ENCODE peak calls at places on chromosomes 11 and 22, in four cellular contexts. I is K562, U is SK-N-SH, Q is HCT116. S is an unnamed sample.

GRCh38 chr22:43288807-43289417 is 54.3 kb downstream of the SCUBE1 start:
- DNase-seq in I (no peak), U (no peak), Q (no peak), S (no peak)

GRCh38 chr11:64275031-64275800 is 9.2 kb downstream of the BAD start:
- DNase-seq in I (no peak), U (no peak), Q (no peak), S (no peak)

GRCh38 chr11:97290444-97291041 is 900.7 kb downstream of the JRKL start:
- DNase-seq in I (no peak), U (no peak), Q (no peak), S (no peak)

GRCh38 chr22:39171623-39172264 is 19.3 kb upstream of the CBX7 start:
- DNase-seq in I (no peak), U (no peak), Q (no peak), S (peak; percentile 66)

GRCh38 chr11:77503006-77503405 is 29.1 kb upstream of the PAK1 start:
- DNase-seq in I (peak; percentile 30), U (peak; percentile 54), Q (no peak), S (no peak)

GRCh38 chr11:15911377-15912044 is 444.8 kb downstream of the SOX6 start:
- DNase-seq in I (no peak), U (no peak), Q (no peak), S (no peak)

GRCh38 chr11:105799728-105800462 is 190.0 kb downstream of the GRIA4 start:
- DNase-seq in I (no peak), U (no peak), Q (no peak), S (no peak)

GRCh38 chr11:468036-468435 is 18.0 kb downstream of the PTDSS2 start:
- DNase-seq in I (no peak), U (peak; percentile 7), Q (no peak), S (no peak)

GRCh38 chr22:21796863-21797262 is 61.3 kb upstream of the YPEL1 start:
- DNase-seq in I (no peak), U (no peak), Q (no peak), S (peak; percentile 10)

GRCh38 chr11:100908746-100909145 is 220.9 kb downstream of the PGR start:
- DNase-seq in I (no peak), U (no peak), Q (no peak), S (no peak)

GRCh38 chr11:60939828-60940227 is 12.1 kb downstream of the SLC15A3 start:
- DNase-seq in I (no peak), U (no peak), Q (no peak), S (no peak)

GRCh38 chr11:68692115-68692514 is 7.8 kb downstream of the GAL start:
- DNase-seq in I (no peak), U (no peak), Q (no peak), S (no peak)

GRCh38 chr22:48628891-48629559 is 1198.6 kb downstream of the BRD1 start:
- DNase-seq in I (no peak), U (no peak), Q (no peak), S (no peak)

GRCh38 chr11:3841426-3842304 is 906 bp upstream of the RHOG start:
- DNase-seq in I (peak; percentile 94), U (peak; percentile 87), Q (peak; percentile 68), S (peak; percentile 88)

DNA sequence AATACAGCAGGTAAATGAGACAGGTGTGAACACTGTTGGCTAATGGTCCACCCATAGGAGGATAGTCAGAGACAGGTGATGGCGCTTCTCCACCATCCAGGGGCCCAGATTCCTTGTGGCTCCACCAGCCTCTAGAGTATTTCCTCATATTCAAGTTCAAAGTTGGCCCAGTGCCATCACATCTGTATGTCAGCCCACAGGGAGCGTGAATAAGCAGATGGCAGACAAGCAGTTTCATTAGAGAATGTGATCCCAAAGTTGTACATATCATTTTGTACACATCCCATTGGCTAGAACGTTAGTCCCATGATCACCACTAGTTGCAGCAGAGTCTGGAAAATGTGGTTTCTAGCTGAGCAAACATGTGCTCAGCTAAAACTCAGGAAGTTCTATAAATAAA is 11.0 kb upstream of the CWF19L2 start:
- DNase-seq in I (peak; percentile 41), U (peak; percentile 18), Q (no peak), S (no peak)
- TF ChIP-seq POLR2AphosphoS5 in I (no peak), U (no peak), Q (no peak), S (no peak)

GRCh38 chr22:27509132-27509920 is 292.2 kb downstream of the MN1 start:
- DNase-seq in I (no peak), U (no peak), Q (no peak), S (no peak)

GRCh38 chr22:27512283-27512761 is 289.2 kb downstream of the MN1 start:
- DNase-seq in I (no peak), U (no peak), Q (no peak), S (no peak)

GRCh38 chr22:27507935-27508504 is 293.5 kb downstream of the MN1 start:
- DNase-seq in I (no peak), U (no peak), Q (no peak), S (no peak)

GRCh38 chr22:27507066-27507715 is 294.4 kb downstream of the MN1 start:
- DNase-seq in I (no peak), U (no peak), Q (no peak), S (no peak)

DNA sequence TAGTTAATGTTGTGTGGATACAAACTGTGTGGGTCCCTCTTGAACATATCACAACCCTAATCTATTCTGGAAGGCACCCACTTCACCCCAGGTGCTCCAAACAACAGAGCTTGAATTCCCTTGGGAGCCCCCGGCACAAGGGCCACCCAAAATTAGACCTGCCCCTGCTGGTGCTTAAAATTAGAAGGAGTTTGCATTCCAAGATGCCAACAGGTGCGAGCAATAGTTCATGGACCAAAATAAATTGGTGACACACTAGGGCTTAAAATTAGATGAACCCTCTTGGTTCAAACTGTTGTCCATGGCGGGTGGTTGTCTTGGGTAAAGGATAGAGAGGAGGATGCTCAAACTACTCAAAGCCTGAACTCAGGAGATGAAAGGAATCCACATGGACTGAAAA is 291.5 kb downstream of the MN1 start:
- DNase-seq in I (no peak), U (no peak), Q (no peak), S (no peak)
- H2AFZ ChIP-seq in I (no peak overlapping the region), U (no peak overlapping the region), Q (no peak overlapping the region), S (no peak overlapping the region)

GRCh38 chr11:7531011-7531410 is 17.2 kb downstream of the PPFIBP2 start:
- DNase-seq in I (no peak), U (no peak), Q (no peak), S (no peak)
- TF ChIP-seq CTCF in I (no peak), U (no peak), Q (no peak), S (no peak)

GRCh38 chr11:109423860-109424190 is 1.8 kb downstream of the C11orf87 start:
- DNase-seq in I (no peak), U (peak; percentile 15), Q (no peak), S (peak; percentile 9)

GRCh38 chr11:109423114-109423859 is 1.3 kb downstream of the C11orf87 start:
- DNase-seq in I (no peak), U (peak; percentile 70), Q (no peak), S (peak; percentile 52)

GRCh38 chr11:109426442-109426841 is 4.5 kb downstream of the C11orf87 start:
- DNase-seq in I (no peak), U (peak; percentile 11), Q (no peak), S (peak; percentile 28)

GRCh38 chr11:109425554-109425953 is 3.6 kb downstream of the C11orf87 start:
- DNase-seq in I (no peak), U (peak; percentile 29), Q (no peak), S (no peak)

GRCh38 chr11:109424893-109425292 is 2.9 kb downstream of the C11orf87 start:
- DNase-seq in I (peak; percentile 47), U (no peak), Q (no peak), S (peak; percentile 91)
- TF ChIP-seq POLR2AphosphoS5 in I (no peak), U (no peak), Q (no peak), S (no peak)

DNA sequence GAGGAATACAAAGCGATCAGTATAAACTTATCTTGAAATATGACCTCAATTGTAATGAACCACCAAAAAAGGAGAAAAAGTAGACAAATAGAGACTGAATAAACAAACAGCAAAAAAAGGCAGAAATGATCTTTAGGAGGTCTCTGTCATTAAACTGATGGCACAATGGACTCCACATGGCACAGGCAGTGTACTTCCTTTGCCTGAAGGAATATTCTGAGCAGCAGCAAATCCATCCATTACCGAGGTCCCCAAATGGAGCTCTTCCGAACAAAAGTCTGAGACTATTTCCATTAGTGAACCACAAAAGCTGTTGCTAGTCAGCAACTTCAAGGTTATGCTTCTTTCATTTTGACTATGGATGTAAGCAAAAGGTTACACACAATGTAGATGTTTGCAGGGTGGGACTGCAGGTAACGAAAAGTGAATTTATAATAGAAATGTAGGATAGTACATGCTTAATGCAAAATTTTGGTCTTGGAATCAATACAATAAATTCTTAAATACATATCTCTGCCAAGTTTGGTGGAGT is 14.5 kb downstream of the NARS2 start:
- DNase-seq in I (no peak), U (peak; percentile 38), Q (no peak), S (no peak)
- H2AFZ ChIP-seq in I (no peak overlapping the region), U (no peak overlapping the region), Q (no peak overlapping the region), S (no peak overlapping the region)

GRCh38 chr22:18091916-18092526 is 14.2 kb downstream of the PEX26 start:
- DNase-seq in I (no peak), U (no peak), Q (no peak), S (no peak)
- TF ChIP-seq CTCF in I (no peak), U (no peak), Q (no peak), S (no peak)

GRCh38 chr11:93350835-93351234 is 20.3 kb downstream of the DEUP1 start:
- DNase-seq in I (no peak), U (no peak), Q (no peak), S (no peak)

GRCh38 chr11:93344855-93345333 is 14.4 kb downstream of the DEUP1 start:
- DNase-seq in I (peak; percentile 12), U (no peak), Q (no peak), S (no peak)

GRCh38 chr11:93348931-93349330 is 18.4 kb downstream of the DEUP1 start:
- DNase-seq in I (no peak), U (no peak), Q (no peak), S (peak; percentile 43)
- TF ChIP-seq POLR2AphosphoS5 in I (no peak), U (no peak), Q (no peak), S (no peak)

GRCh38 chr11:107648247-107648646 is 57.3 kb downstream of the ELMOD1 start:
- DNase-seq in I (no peak), U (no peak), Q (no peak), S (peak; percentile 78)
- H2AFZ ChIP-seq in I (no peak overlapping the region), U (no peak overlapping the region), Q (no peak overlapping the region), S (no peak overlapping the region)

S was measured in GM23338.